ENCODE peak calls at places on chromosomes 1 and 21, in four cellular contexts. U, I, J and C are unnamed samples.
A peak's percentile ranks its signal among the peaks of the same experiment; 100 is the strongest.

GRCh38 chr1:158148458-158148857 is 32.2 kb upstream of the CD1D start:
- DNase-seq in U (no peak), I (no peak), J (no peak), C (no peak)

GRCh38 chr1:6338685-6339084 is 54.9 kb downstream of the ACOT7 start:
- DNase-seq in U (no peak), I (no peak), J (no peak), C (no peak)

GRCh38 chr1:217857061-217857460 is 225.9 kb downstream of the SPATA17 start:
- DNase-seq in U (no peak), I (no peak), J (no peak), C (no peak)

GRCh38 chr1:177800386-177801058 is 169.3 kb downstream of the SEC16B start:
- DNase-seq in U (peak; percentile 33), I (no peak), J (no peak), C (no peak)

GRCh38 chr1:6208723-6209660 is 3.1 kb downstream of the RNF207 start:
- DNase-seq in U (peak; percentile 47), I (peak; percentile 61), J (no peak), C (peak; percentile 28)

GRCh38 chr1:7754234-7754633 is 16.9 kb upstream of the VAMP3 start:
- DNase-seq in U (no peak), I (no peak), J (no peak), C (no peak)

GRCh38 chr1:56135069-56135863 is 444.1 kb downstream of the PLPP3 start:
- DNase-seq in U (no peak), I (no peak), J (no peak), C (no peak)

GRCh38 chr1:20470174-20470573 is 15.8 kb downstream of the CAMK2N1 start:
- DNase-seq in U (no peak), I (no peak), J (peak; percentile 74), C (no peak)

GRCh38 chr1:184705271-184705670 is 49.4 kb downstream of the EDEM3 start:
- DNase-seq in U (no peak), I (no peak), J (no peak), C (no peak)

GRCh38 chr1:148353461-148354283 is 129.4 kb downstream of the PPIAL4G start:
- DNase-seq in U (peak; percentile 88), I (no peak), J (no peak), C (no peak)

GRCh38 chr1:100322436-100323211 is 29.7 kb upstream of the CDC14A start:
- DNase-seq in U (peak; percentile 25), I (no peak), J (no peak), C (peak; percentile 26)

GRCh38 chr1:10074059-10074854 is 41.5 kb downstream of the UBE4B start:
- DNase-seq in U (peak; percentile 95), I (no peak), J (no peak), C (no peak)

GRCh38 chr1:75796376-75797272 is at the start of gene MSH4:
- DNase-seq in U (no peak), I (no peak), J (no peak), C (no peak)

GRCh38 chr1:173661763-173662162 is 7.9 kb downstream of the ANKRD45 start:
- DNase-seq in U (no peak), I (no peak), J (no peak), C (no peak)

GRCh38 chr1:244341455-244342450 is 110.0 kb downstream of the ADSS2 start:
- DNase-seq in U (no peak), I (no peak), J (peak; percentile 83), C (peak; percentile 73)

GRCh38 chr1:206094024-206094423 is 23.2 kb downstream of the AVPR1B start:
- DNase-seq in U (no peak), I (no peak), J (no peak), C (peak; percentile 50)

GRCh38 chr1:246784621-246785535 is 60.7 kb downstream of the SCCPDH start:
- DNase-seq in U (peak; percentile 51), I (no peak), J (no peak), C (no peak)

GRCh38 chr1:222769968-222770620 is 33.1 kb downstream of the FAM177B start:
- DNase-seq in U (no peak), I (no peak), J (no peak), C (no peak)

GRCh38 chr1:232499151-232499550 is 130.8 kb downstream of the SIPA1L2 start:
- DNase-seq in U (no peak), I (no peak), J (no peak), C (no peak)

GRCh38 chr1:33634806-33635205 is 162.4 kb downstream of the ZSCAN20 start:
- DNase-seq in U (peak; percentile 44), I (no peak), J (peak; percentile 1), C (no peak)

GRCh38 chr1:71721532-71721931 is 560.8 kb downstream of the NEGR1 start:
- DNase-seq in U (no peak), I (no peak), J (no peak), C (no peak)

GRCh38 chr21:37429356-37429755 is 62.8 kb downstream of the DYRK1A start:
- DNase-seq in U (no peak), I (no peak), J (no peak), C (no peak)

GRCh38 chr1:19797827-19798226 is 1.9 kb downstream of the TMCO4 start:
- DNase-seq in U (no peak), I (no peak), J (peak; percentile 31), C (no peak)

GRCh38 chr1:1207254-1207902 is 986 bp upstream of the TNFRSF18 start:
- DNase-seq in U (no peak), I (no peak), J (no peak), C (no peak)

GRCh38 chr1:212683357-212683722 is 16.3 kb downstream of the BATF3 start:
- DNase-seq in U (no peak), I (no peak), J (no peak), C (no peak)

GRCh38 chr21:32603131-32603530 is 9.0 kb downstream of the CFAP298 start:
- DNase-seq in U (no peak), I (no peak), J (peak; percentile 26), C (no peak)

GRCh38 chr1:41418868-41419583 is 57.8 kb downstream of the FOXO6 start:
- DNase-seq in U (peak; percentile 92), I (no peak), J (peak; percentile 19), C (no peak)

GRCh38 chr1:119141020-119141424 is 569 bp upstream of the WARS2 start:
- DNase-seq in U (peak; percentile 31), I (no peak), J (peak; percentile 27), C (peak; percentile 42)

GRCh38 chr21:34595457-34595856 is 19.5 kb downstream of the RCAN1 start:
- DNase-seq in U (no peak), I (no peak), J (peak; percentile 26), C (no peak)

GRCh38 chr1:225343618-225344017 is 84.2 kb downstream of the LBR start:
- DNase-seq in U (peak; percentile 5), I (no peak), J (no peak), C (no peak)

GRCh38 chr1:231786126-231786525 is 159.5 kb downstream of the DISC1 start:
- DNase-seq in U (no peak), I (no peak), J (no peak), C (no peak)

GRCh38 chr1:184473176-184473966 is 86.5 kb downstream of the C1orf21 start:
- DNase-seq in U (no peak), I (no peak), J (no peak), C (no peak)

GRCh38 chr1:93000751-93001175 is 39.5 kb upstream of the DIPK1A start:
- DNase-seq in U (no peak), I (no peak), J (no peak), C (no peak)

GRCh38 chr1:24928631-24929090 is 1.4 kb downstream of the RUNX3 start:
- DNase-seq in U (peak; percentile 31), I (no peak), J (no peak), C (no peak)